ENCODE peak calls at places on chromosomes 3 and 15, in ten cellular contexts. X is GM10248; T is astrocyte of the cerebellum; G is T-helper 1 cell; F is activated CD4-positive, alpha-beta T cell treated with anti-CD3 and anti-CD28 coated beads, Interleukin-2, amount 50 U/mL, for 1 hour; D is SJSA1; Z is AG08395; O is foreskin fibroblast; K is fibroblast of villous mesenchyme; I is IMR-90. J is an unnamed sample.

GRCh38 chr15:40150163-40150925 is 10.5 kb upstream of the BUB1B start:
- DNase-seq in X (no peak), T (peak), G (no peak), F (no peak), D (peak), Z (peak), O (peak), K (peak), I (peak), J (no peak)

GRCh38 chr3:60839242-60839641 is 412.0 kb downstream of the FHIT start:
- DNase-seq in X (no peak), T (no peak), G (no peak), F (no peak), D (no peak), Z (no peak), O (peak), K (no peak), I (no peak), J (no peak)

GRCh38 chr3:182921665-182922355 is 58.5 kb downstream of the DCUN1D1 start:
- DNase-seq in X (no peak), T (peak), G (no peak), F (no peak), D (no peak), Z (no peak), O (peak), K (peak), I (peak), J (no peak)

GRCh38 chr3:40109641-40110490 is 199.6 kb upstream of the EIF1B start:
- DNase-seq in X (no peak), T (no peak), G (no peak), F (no peak), D (no peak), Z (peak), O (peak), K (no peak), I (no peak), J (no peak)

GRCh38 chr3:56467108-56467507 is 1.2 kb downstream of the ERC2 start:
- DNase-seq in X (peak), T (peak), G (no peak), F (no peak), D (no peak), Z (peak), O (peak), K (peak), I (peak), J (peak)

GRCh38 chr3:34808287-34808686 is 831.0 kb upstream of the ARPP21 start:
- DNase-seq in X (no peak), T (no peak), G (no peak), F (no peak), D (no peak), Z (no peak), O (no peak), K (no peak), I (no peak), J (no peak)

GRCh38 chr15:94381384-94381783 is 150.0 kb downstream of the MCTP2 start:
- DNase-seq in X (no peak), T (no peak), G (no peak), F (no peak), D (no peak), Z (no peak), O (no peak), K (no peak), I (no peak), J (no peak)

GRCh38 chr3:57130426-57131209 is 34.5 kb downstream of the IL17RD start:
- DNase-seq in X (no peak), T (no peak), G (no peak), F (peak), D (no peak), Z (no peak), O (peak), K (no peak), I (no peak), J (no peak)

GRCh38 chr3:39216176-39216790 is 23.9 kb upstream of the XIRP1 start:
- DNase-seq in X (peak), T (no peak), G (no peak), F (no peak), D (no peak), Z (no peak), O (no peak), K (no peak), I (no peak), J (no peak)

GRCh38 chr3:194572131-194572789 is 61.0 kb downstream of the TMEM44 start:
- DNase-seq in X (no peak), T (peak), G (no peak), F (no peak), D (peak), Z (peak), O (peak), K (peak), I (peak), J (no peak)

GRCh38 chr15:41799488-41799805 is 25.2 kb downstream of the MAPKBP1 start:
- DNase-seq in X (no peak), T (no peak), G (no peak), F (no peak), D (no peak), Z (no peak), O (no peak), K (no peak), I (no peak), J (no peak)